ENCODE peak calls at places on chromosomes 4 and X, in eight cellular contexts. F, W, K, R, E, B, O and G are unnamed samples.

GRCh38 chr4:6199344-6199921 is 916 bp downstream of the JAKMIP1 start:
- DNase-seq in W (no peak), E (peak), B (peak), O (peak), R (no peak), F (peak), K (no peak), G (peak)

GRCh38 chr4:149409186-149410056 is 406.2 kb downstream of the IQCM start:
- DNase-seq in F (peak), W (no peak), E (no peak), O (no peak), R (no peak), B (no peak), K (no peak), G (no peak)

GRCh38 chr4:82560853-82561744 is 689 bp downstream of the TMEM150C start:
- DNase-seq in F (no peak), R (no peak), W (peak), B (peak), E (peak), O (no peak), K (no peak), G (peak)

GRCh38 chrX:125205918-125206665 is 113.6 kb upstream of the TEX13C start:
- DNase-seq in O (no peak), B (peak), F (no peak), E (peak), W (peak), K (no peak), R (no peak), G (no peak)

GRCh38 chr4:5168891-5169290 is 117.6 kb downstream of the STK32B start:
- DNase-seq in O (no peak), F (no peak), W (no peak), K (no peak), E (no peak), R (no peak), B (no peak), G (no peak)

GRCh38 chrX:24355095-24355494 is 5.3 kb upstream of the SUPT20HL1 start:
- DNase-seq in O (no peak), K (no peak), F (peak), W (no peak), R (no peak), E (no peak), B (no peak), G (no peak)

GRCh38 chr4:23855912-23856605 is 33.8 kb downstream of the PPARGC1A start:
- DNase-seq in O (no peak), W (no peak), K (no peak), F (peak), E (no peak), R (no peak), B (no peak), G (no peak)

GRCh38 chr4:53714377-53715140 is 123.3 kb upstream of the LNX1 start:
- DNase-seq in W (no peak), R (no peak), O (no peak), F (peak), K (no peak), E (no peak), B (no peak), G (no peak)

GRCh38 chr4:81454953-81455352 is 16.8 kb downstream of the RASGEF1B start:
- DNase-seq in B (no peak), O (no peak), E (no peak), K (no peak), F (no peak), W (no peak), R (no peak), G (no peak)

GRCh38 chr4:81455895-81456294 is 15.8 kb downstream of the RASGEF1B start:
- DNase-seq in R (no peak), F (no peak), E (no peak), K (no peak), B (no peak), W (no peak), O (no peak), G (no peak)

GRCh38 chr4:81457921-81458520 is 13.7 kb downstream of the RASGEF1B start:
- DNase-seq in K (no peak), W (no peak), R (no peak), E (no peak), O (no peak), F (no peak), B (no peak), G (no peak)

GRCh38 chr4:81459233-81459632 is 12.5 kb downstream of the RASGEF1B start:
- DNase-seq in O (no peak), B (no peak), F (no peak), R (no peak), W (no peak), K (no peak), E (no peak), G (no peak)

GRCh38 chr4:81457345-81457744 is 14.4 kb downstream of the RASGEF1B start:
- DNase-seq in B (no peak), F (no peak), O (no peak), E (no peak), R (no peak), K (no peak), W (no peak), G (no peak)
- TF ChIP-seq CTCF in B (no peak), F (no peak), O (no peak), E (no peak), R (no peak), K (no peak), W (no peak), G (no peak)

GRCh38 chrX:72330131-72330530 is 24.4 kb upstream of the CITED1 start:
- DNase-seq in R (no peak), K (no peak), F (no peak), W (no peak), O (no peak), E (no peak), B (no peak), G (no peak)
- TF ChIP-seq CTCF in R (no peak), K (no peak), F (no peak), W (no peak), O (no peak), E (no peak), B (no peak), G (no peak)

DNA sequence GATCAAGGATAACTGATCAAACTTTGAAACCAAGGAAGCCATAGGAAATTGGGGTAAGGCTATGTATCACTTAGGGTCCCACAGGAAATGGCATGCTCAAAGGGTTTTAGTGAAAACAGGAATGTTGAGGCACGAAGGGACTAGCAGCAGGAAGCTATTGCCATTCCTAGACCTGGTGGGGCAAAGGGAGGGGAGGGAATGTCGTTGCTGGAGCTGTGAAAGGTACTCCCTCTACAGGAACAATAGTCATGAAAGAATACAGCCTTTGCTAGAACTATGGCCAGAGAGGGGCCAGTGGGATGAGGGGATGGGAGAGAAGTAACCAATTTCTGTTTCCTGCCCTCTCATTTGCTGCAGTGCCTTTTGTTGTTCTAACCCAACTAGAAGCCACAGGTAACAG is 11.9 kb downstream of the REPS2 start:
- DNase-seq in W (no peak), E (no peak), B (peak), K (no peak), O (no peak), F (no peak), R (no peak), G (no peak)
- TF ChIP-seq CTCF in W (no peak), E (no peak), B (peak), K (no peak), O (no peak), F (no peak), R (no peak), G (no peak)

GRCh38 chr4:146340798-146341197 is 126.5 kb downstream of the REELD1 start:
- DNase-seq in W (no peak), E (no peak), R (no peak), B (peak), F (peak), O (peak), K (no peak), G (no peak)

GRCh38 chr4:146335763-146336412 is 121.5 kb downstream of the REELD1 start:
- DNase-seq in K (no peak), F (peak), W (no peak), R (no peak), B (no peak), O (no peak), E (no peak), G (no peak)

GRCh38 chr4:146336413-146336807 is 122.1 kb downstream of the REELD1 start:
- DNase-seq in E (no peak), R (no peak), F (no peak), W (no peak), B (no peak), K (no peak), O (no peak), G (no peak)

GRCh38 chr4:146334862-146335449 is 120.6 kb downstream of the REELD1 start:
- DNase-seq in B (no peak), F (peak), K (no peak), R (no peak), O (peak), W (no peak), E (no peak), G (no peak)

DNA sequence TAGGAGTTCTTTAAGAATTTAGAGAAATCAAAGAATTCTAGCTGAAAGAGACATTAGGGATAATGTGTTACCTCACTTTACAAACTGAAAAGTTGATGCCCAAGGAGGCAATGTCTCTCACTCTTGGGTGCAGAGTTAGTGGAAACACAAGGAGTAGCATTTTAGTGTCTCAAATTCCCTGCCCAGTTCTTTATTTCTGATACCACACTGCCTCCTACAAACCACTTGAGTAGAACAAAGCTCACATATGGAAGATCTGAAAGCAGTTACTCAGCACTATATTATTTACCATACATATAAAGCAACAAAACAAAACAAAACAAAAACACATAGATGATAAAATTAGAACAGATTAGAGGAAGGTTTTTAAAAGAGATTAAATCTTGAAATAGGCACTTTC is 124.2 kb downstream of the REELD1 start:
- DNase-seq in R (no peak), W (no peak), O (peak), K (no peak), F (peak), B (no peak), E (no peak), G (no peak)
- TF ChIP-seq CTCF in R (no peak), W (no peak), O (no peak), K (no peak), F (no peak), B (peak), E (peak), G (no peak)

DNA sequence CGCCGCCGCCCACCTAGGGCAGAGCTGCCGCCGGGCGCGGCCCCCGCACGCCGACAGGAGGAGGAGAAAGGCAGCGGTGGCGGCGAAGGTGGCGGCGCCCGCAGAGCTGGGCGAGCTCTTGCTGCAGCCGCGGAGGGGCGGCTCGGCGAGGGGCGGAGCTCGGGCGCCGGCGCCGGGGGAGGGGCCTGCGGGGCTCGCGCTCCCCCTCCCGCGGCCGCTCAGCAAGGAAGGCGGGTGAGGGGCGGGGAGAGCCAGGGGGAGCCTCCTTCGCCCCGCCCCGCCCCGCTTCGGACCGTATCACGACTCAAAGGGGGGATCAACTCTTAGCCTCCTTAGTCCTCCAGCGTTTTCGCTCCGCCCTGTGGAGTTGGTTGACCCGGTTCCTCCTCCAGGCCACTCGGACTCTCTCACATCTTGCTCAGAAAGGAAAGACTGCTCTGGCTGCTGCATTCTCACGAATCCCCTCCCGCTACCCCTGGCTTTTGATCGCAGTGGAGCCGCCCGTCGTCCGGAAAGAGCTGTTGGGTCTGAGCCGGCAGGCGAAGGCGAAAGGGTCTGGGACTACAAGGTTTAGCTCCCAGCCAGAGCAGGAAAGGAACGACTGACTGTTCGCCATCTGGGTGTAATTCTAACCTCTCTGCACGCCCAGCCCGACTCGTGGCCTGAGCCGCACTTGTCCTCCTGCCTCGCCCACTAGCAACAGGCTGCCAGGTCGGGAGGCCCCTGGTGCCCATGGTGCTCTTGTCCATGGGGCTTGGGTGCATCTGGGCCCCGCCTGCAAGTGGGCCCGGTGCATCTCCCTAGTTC is at the start of gene ATP8A1:
- DNase-seq in E (peak), O (peak), W (peak), B (peak), F (peak), R (peak), K (peak), G (peak)
- TF ChIP-seq CTCF in E (no peak), O (no peak), W (no peak), B (no peak), F (no peak), R (no peak), K (no peak), G (no peak)

GRCh38 chrX:129823115-129823514 is 20.6 kb downstream of the ZDHHC9 start:
- DNase-seq in W (no peak), K (peak), E (peak), O (peak), F (peak), R (no peak), B (peak), G (peak)
- TF ChIP-seq CTCF in W (peak), K (peak), E (peak), O (peak), F (peak), R (no peak), B (peak), G (peak)